ENCODE peak calls at places on chromosomes 6 and 20, in five cellular contexts. E is DMS 273 treated with DMSO at 0.1 percent for 48 hours, Q is G401, W is tibial nerve, L is NT2/D1. K is an unnamed sample.

GRCh38 chr6:57247603-57248002 is 25.5 kb upstream of the RAB23 start:
- DNase-seq in W (no peak), Q (no peak), E (no peak), L (no peak), K (no peak)

GRCh38 chr20:33602826-33603590 is 59.1 kb upstream of the C20orf144 start:
- DNase-seq in E (no peak), Q (no peak), L (no peak), W (no peak), K (no peak)

GRCh38 chr6:8578006-8578405 is 142.7 kb upstream of the SLC35B3 start:
- DNase-seq in E (no peak), Q (no peak), L (no peak), W (no peak), K (no peak)

GRCh38 chr20:46081074-46081473 is 8.7 kb downstream of the NCOA5 start:
- DNase-seq in L (no peak), E (no peak), W (no peak), Q (no peak), K (no peak)

GRCh38 chr6:20684474-20684873 is 150.2 kb downstream of the CDKAL1 start:
- DNase-seq in Q (no peak), E (no peak), L (no peak), W (no peak), K (no peak)

GRCh38 chr6:112466378-112467151 is 119.4 kb downstream of the RFPL4B start:
- DNase-seq in Q (no peak), L (no peak), E (peak; percentile 12), W (no peak), K (no peak)

GRCh38 chr6:105573138-105573537 is 170.3 kb upstream of the PREP start:
- DNase-seq in E (no peak), Q (no peak), W (no peak), L (no peak), K (no peak)

GRCh38 chr20:63700199-63701050 is 4.0 kb downstream of the TNFRSF6B start:
- DNase-seq in E (no peak), L (no peak), W (no peak), Q (no peak), K (no peak)

GRCh38 chr6:104459543-104459942 is 400.2 kb downstream of the HACE1 start:
- DNase-seq in L (no peak), E (no peak), W (no peak), Q (no peak), K (no peak)

GRCh38 chr6:34226731-34227586 is 9.7 kb upstream of the HMGA1 start:
- DNase-seq in W (no peak), Q (peak; percentile 82), E (no peak), L (no peak), K (peak; percentile 34)

GRCh38 chr6:40312213-40313015 is 274.8 kb downstream of the LRFN2 start:
- DNase-seq in W (no peak), E (no peak), L (no peak), Q (peak; percentile 87), K (no peak)

GRCh38 chr6:6684365-6684833 is 95.9 kb downstream of the LY86 start:
- DNase-seq in W (no peak), L (no peak), E (no peak), Q (no peak), K (no peak)

GRCh38 chr6:37024665-37025337 is 19.3 kb downstream of the FGD2 start:
- DNase-seq in E (no peak), W (no peak), Q (no peak), L (no peak), K (no peak)

GRCh38 chr6:37122861-37123260 is 47.1 kb upstream of the PIM1 start:
- DNase-seq in Q (no peak), E (no peak), W (no peak), L (no peak), K (no peak)

GRCh38 chr20:46252352-46253091 is 55.8 kb downstream of the CDH22 start:
- DNase-seq in W (no peak), E (no peak), Q (peak; percentile 41), L (no peak), K (no peak)

GRCh38 chr6:47669684-47670515 is 28.5 kb upstream of the ADGRF4 start:
- DNase-seq in W (no peak), Q (no peak), E (peak; percentile 76), L (no peak), K (peak; percentile 69)

GRCh38 chr6:55082021-55082420 is 92.3 kb upstream of the HCRTR2 start:
- DNase-seq in L (no peak), Q (no peak), E (no peak), W (no peak), K (no peak)

GRCh38 chr20:63967330-63968135 is 2.2 kb downstream of the ZNF512B start:
- DNase-seq in W (no peak), Q (no peak), E (no peak), L (no peak), K (no peak)

GRCh38 chr20:16397053-16397452 is 176.2 kb downstream of the KIF16B start:
- DNase-seq in E (no peak), Q (peak; percentile 58), W (no peak), L (no peak), K (no peak)

GRCh38 chr6:13688692-13689196 is 22.9 kb downstream of the RANBP9 start:
- DNase-seq in Q (no peak), L (no peak), W (no peak), E (no peak), K (no peak)

GRCh38 chr6:78010130-78010529 is 357.3 kb downstream of the MEI4 start:
- DNase-seq in E (no peak), L (no peak), Q (no peak), W (no peak), K (no peak)

GRCh38 chr20:40763646-40764295 is 74.7 kb upstream of the MAFB start:
- DNase-seq in W (no peak), Q (peak; percentile 58), L (no peak), E (no peak), K (no peak)

GRCh38 chr20:45049904-45050471 is 50.9 kb downstream of the KCNS1 start:
- DNase-seq in E (no peak), L (no peak), W (no peak), Q (no peak), K (peak; percentile 43)

GRCh38 chr20:6058684-6059295 is 4.9 kb upstream of the LRRN4 start:
- DNase-seq in W (no peak), E (no peak), Q (no peak), L (no peak), K (no peak)

GRCh38 chr6:67265996-67266768 is 1368.9 kb upstream of the ADGRB3 start:
- DNase-seq in W (no peak), L (no peak), E (no peak), Q (no peak), K (peak; percentile 33)

GRCh38 chr6:125183391-125183790 is 29.8 kb downstream of the TPD52L1 start:
- DNase-seq in E (no peak), Q (no peak), W (no peak), L (no peak), K (no peak)

GRCh38 chr6:163162007-163162873 is 252.3 kb upstream of the QKI start:
- DNase-seq in W (no peak), L (no peak), Q (no peak), E (no peak), K (no peak)

GRCh38 chr6:158725704-158726103 is 75.8 kb downstream of the SYTL3 start:
- DNase-seq in L (no peak), E (no peak), Q (no peak), W (no peak), K (no peak)

GRCh38 chr20:23106271-23106851 is 20.2 kb upstream of the CD93 start:
- DNase-seq in Q (no peak), L (no peak), E (no peak), W (no peak), K (no peak)

GRCh38 chr6:73942581-73942980 is 246.6 kb downstream of the CD109 start:
- DNase-seq in W (no peak), L (peak; percentile 25), Q (no peak), E (no peak), K (peak; percentile 1)

GRCh38 chr6:143675946-143676345 is 1.8 kb upstream of the PHACTR2 start:
- DNase-seq in E (no peak), Q (no peak), L (no peak), W (no peak), K (no peak)

GRCh38 chr6:159899994-159900745 is 9.4 kb downstream of the MAS1 start:
- DNase-seq in L (no peak), E (no peak), Q (no peak), W (no peak), K (no peak)

K was measured in neural progenitor cell.